ENCODE peak calls at places on chromosomes 5 and 9, in seven cellular contexts. One of them, this sample, is unnamed.

GRCh38 chr5:113678924-113679575 is 165.6 kb downstream of the YTHDC2 start:
- DNase-seq in natural killer cell: no peak
- DNase-seq in astrocyte of the spinal cord: peak
- DNase-seq in tibial nerve: no peak
- DNase-seq in PC-9: no peak
- DNase-seq in pancreas: no peak
- DNase-seq in cardiac muscle cell: peak
- DNase-seq in this sample: no peak

GRCh38 chr9:111039203-111039907 is 1.1 kb upstream of the LPAR1 start:
- DNase-seq in natural killer cell: no peak
- DNase-seq in astrocyte of the spinal cord: no peak
- DNase-seq in tibial nerve: no peak
- DNase-seq in PC-9: no peak
- DNase-seq in pancreas: peak
- DNase-seq in cardiac muscle cell: no peak
- DNase-seq in this sample: no peak

GRCh38 chr5:89396262-89396975 is 513.4 kb upstream of the MEF2C start:
- DNase-seq in natural killer cell: no peak
- DNase-seq in astrocyte of the spinal cord: no peak
- DNase-seq in tibial nerve: no peak
- DNase-seq in PC-9: no peak
- DNase-seq in pancreas: no peak
- DNase-seq in cardiac muscle cell: no peak
- DNase-seq in this sample: no peak

GRCh38 chr5:32312194-32312681 is 501 bp downstream of the MTMR12 start:
- DNase-seq in natural killer cell: peak
- DNase-seq in astrocyte of the spinal cord: peak
- DNase-seq in tibial nerve: peak
- DNase-seq in PC-9: peak
- DNase-seq in pancreas: peak
- DNase-seq in cardiac muscle cell: peak
- DNase-seq in this sample: peak

GRCh38 chr9:93666279-93666784 is 89.9 kb downstream of the PHF2 start:
- DNase-seq in natural killer cell: no peak
- DNase-seq in astrocyte of the spinal cord: no peak
- DNase-seq in tibial nerve: no peak
- DNase-seq in PC-9: no peak
- DNase-seq in pancreas: peak
- DNase-seq in cardiac muscle cell: no peak
- DNase-seq in this sample: no peak

GRCh38 chr9:94611638-94612068 is 18.0 kb upstream of the FBP2 start:
- DNase-seq in natural killer cell: no peak
- DNase-seq in astrocyte of the spinal cord: no peak
- DNase-seq in tibial nerve: no peak
- DNase-seq in PC-9: no peak
- DNase-seq in pancreas: no peak
- DNase-seq in cardiac muscle cell: no peak
- DNase-seq in this sample: no peak

GRCh38 chr9:114448706-114449105 is 56.6 kb downstream of the WHRN start:
- DNase-seq in natural killer cell: no peak
- DNase-seq in astrocyte of the spinal cord: peak
- DNase-seq in tibial nerve: no peak
- DNase-seq in PC-9: no peak
- DNase-seq in pancreas: no peak
- DNase-seq in cardiac muscle cell: no peak
- DNase-seq in this sample: no peak

GRCh38 chr5:168372351-168372946 is 81.0 kb downstream of the WWC1 start:
- DNase-seq in natural killer cell: no peak
- DNase-seq in astrocyte of the spinal cord: no peak
- DNase-seq in tibial nerve: no peak
- DNase-seq in PC-9: no peak
- DNase-seq in pancreas: no peak
- DNase-seq in cardiac muscle cell: no peak
- DNase-seq in this sample: no peak

GRCh38 chr9:128684325-128685021 is 4.5 kb upstream of the SET start:
- DNase-seq in natural killer cell: peak
- DNase-seq in astrocyte of the spinal cord: peak
- DNase-seq in tibial nerve: peak
- DNase-seq in PC-9: peak
- DNase-seq in pancreas: peak
- DNase-seq in cardiac muscle cell: peak
- DNase-seq in this sample: no peak

GRCh38 chr9:22060831-22061383 is 51.8 kb upstream of the CDKN2B start:
- DNase-seq in natural killer cell: no peak
- DNase-seq in astrocyte of the spinal cord: no peak
- DNase-seq in tibial nerve: no peak
- DNase-seq in PC-9: no peak
- DNase-seq in pancreas: no peak
- DNase-seq in cardiac muscle cell: no peak
- DNase-seq in this sample: no peak

GRCh38 chr9:618478-618877 is 223.0 kb upstream of the DMRT1 start:
- DNase-seq in natural killer cell: no peak
- DNase-seq in astrocyte of the spinal cord: peak
- DNase-seq in tibial nerve: no peak
- DNase-seq in PC-9: no peak
- DNase-seq in pancreas: no peak
- DNase-seq in cardiac muscle cell: no peak
- DNase-seq in this sample: no peak

GRCh38 chr9:18800579-18800978 is 232.4 kb downstream of the SAXO1 start:
- DNase-seq in natural killer cell: no peak
- DNase-seq in astrocyte of the spinal cord: peak
- DNase-seq in tibial nerve: no peak
- DNase-seq in PC-9: no peak
- DNase-seq in pancreas: no peak
- DNase-seq in cardiac muscle cell: no peak
- DNase-seq in this sample: no peak

GRCh38 chr9:18776836-18777820 is 255.9 kb downstream of the SAXO1 start:
- DNase-seq in natural killer cell: no peak
- DNase-seq in astrocyte of the spinal cord: no peak
- DNase-seq in tibial nerve: no peak
- DNase-seq in PC-9: no peak
- DNase-seq in pancreas: no peak
- DNase-seq in cardiac muscle cell: no peak
- DNase-seq in this sample: no peak

GRCh38 chr9:15374825-15375224 is 47.9 kb upstream of the SNAPC3 start:
- DNase-seq in natural killer cell: no peak
- DNase-seq in astrocyte of the spinal cord: no peak
- DNase-seq in tibial nerve: no peak
- DNase-seq in PC-9: no peak
- DNase-seq in pancreas: no peak
- DNase-seq in cardiac muscle cell: no peak
- DNase-seq in this sample: no peak

GRCh38 chr5:178123987-178124925 is 6.6 kb upstream of the RMND5B start:
- DNase-seq in natural killer cell: no peak
- DNase-seq in astrocyte of the spinal cord: no peak
- DNase-seq in tibial nerve: no peak
- DNase-seq in PC-9: peak
- DNase-seq in pancreas: no peak
- DNase-seq in cardiac muscle cell: no peak
- DNase-seq in this sample: peak

GRCh38 chr9:77533678-77534077 is 114.4 kb downstream of the GNA14 start:
- DNase-seq in natural killer cell: no peak
- DNase-seq in astrocyte of the spinal cord: no peak
- DNase-seq in tibial nerve: no peak
- DNase-seq in PC-9: no peak
- DNase-seq in pancreas: no peak
- DNase-seq in cardiac muscle cell: no peak
- DNase-seq in this sample: no peak

GRCh38 chr9:34502471-34503335 is 20.1 kb downstream of the ENHO start:
- DNase-seq in natural killer cell: no peak
- DNase-seq in astrocyte of the spinal cord: no peak
- DNase-seq in tibial nerve: no peak
- DNase-seq in PC-9: no peak
- DNase-seq in pancreas: no peak
- DNase-seq in cardiac muscle cell: no peak
- DNase-seq in this sample: no peak

GRCh38 chr9:99401826-99402225 is 179.7 kb downstream of the SEC61B start:
- DNase-seq in natural killer cell: no peak
- DNase-seq in astrocyte of the spinal cord: no peak
- DNase-seq in tibial nerve: no peak
- DNase-seq in PC-9: no peak
- DNase-seq in pancreas: no peak
- DNase-seq in cardiac muscle cell: no peak
- DNase-seq in this sample: no peak

GRCh38 chr9:32899181-32899580 is 102.2 kb downstream of the APTX start:
- DNase-seq in natural killer cell: no peak
- DNase-seq in astrocyte of the spinal cord: no peak
- DNase-seq in tibial nerve: no peak
- DNase-seq in PC-9: no peak
- DNase-seq in pancreas: no peak
- DNase-seq in cardiac muscle cell: no peak
- DNase-seq in this sample: no peak

GRCh38 chr5:132383984-132384383 is 14.5 kb downstream of the SLC22A5 start:
- DNase-seq in natural killer cell: no peak
- DNase-seq in astrocyte of the spinal cord: no peak
- DNase-seq in tibial nerve: no peak
- DNase-seq in PC-9: no peak
- DNase-seq in pancreas: no peak
- DNase-seq in cardiac muscle cell: no peak
- DNase-seq in this sample: peak

GRCh38 chr9:2740616-2741015 is 23.3 kb downstream of the KCNV2 start:
- DNase-seq in natural killer cell: no peak
- DNase-seq in astrocyte of the spinal cord: peak
- DNase-seq in tibial nerve: no peak
- DNase-seq in PC-9: no peak
- DNase-seq in pancreas: no peak
- DNase-seq in cardiac muscle cell: no peak
- DNase-seq in this sample: no peak

GRCh38 chr5:102152906-102153787 is 142.9 kb downstream of the SLCO4C1 start:
- DNase-seq in natural killer cell: no peak
- DNase-seq in astrocyte of the spinal cord: peak
- DNase-seq in tibial nerve: no peak
- DNase-seq in PC-9: no peak
- DNase-seq in pancreas: no peak
- DNase-seq in cardiac muscle cell: peak
- DNase-seq in this sample: no peak

GRCh38 chr5:14760548-14761002 is 96.1 kb downstream of the OTULIN start:
- DNase-seq in natural killer cell: no peak
- DNase-seq in astrocyte of the spinal cord: no peak
- DNase-seq in tibial nerve: no peak
- DNase-seq in PC-9: no peak
- DNase-seq in pancreas: no peak
- DNase-seq in cardiac muscle cell: no peak
- DNase-seq in this sample: no peak

GRCh38 chr5:151005975-151006576 is 14.3 kb upstream of the GPX3 start:
- DNase-seq in natural killer cell: no peak
- DNase-seq in astrocyte of the spinal cord: no peak
- DNase-seq in tibial nerve: peak
- DNase-seq in PC-9: no peak
- DNase-seq in pancreas: no peak
- DNase-seq in cardiac muscle cell: peak
- DNase-seq in this sample: no peak

GRCh38 chr5:160382361-160382760 is 11.9 kb upstream of the C1QTNF2 start:
- DNase-seq in natural killer cell: no peak
- DNase-seq in astrocyte of the spinal cord: no peak
- DNase-seq in tibial nerve: no peak
- DNase-seq in PC-9: no peak
- DNase-seq in pancreas: no peak
- DNase-seq in cardiac muscle cell: no peak
- DNase-seq in this sample: no peak

GRCh38 chr9:123749580-123750202 is 180.2 kb downstream of the DENND1A start:
- DNase-seq in natural killer cell: no peak
- DNase-seq in astrocyte of the spinal cord: no peak
- DNase-seq in tibial nerve: no peak
- DNase-seq in PC-9: no peak
- DNase-seq in pancreas: no peak
- DNase-seq in cardiac muscle cell: no peak
- DNase-seq in this sample: no peak

GRCh38 chr5:39437469-39437868 is 12.7 kb upstream of the DAB2 start:
- DNase-seq in natural killer cell: no peak
- DNase-seq in astrocyte of the spinal cord: no peak
- DNase-seq in tibial nerve: no peak
- DNase-seq in PC-9: no peak
- DNase-seq in pancreas: no peak
- DNase-seq in cardiac muscle cell: no peak
- DNase-seq in this sample: no peak

GRCh38 chr9:89915187-89915586 is 310.4 kb downstream of the GADD45G start:
- DNase-seq in natural killer cell: no peak
- DNase-seq in astrocyte of the spinal cord: no peak
- DNase-seq in tibial nerve: no peak
- DNase-seq in PC-9: no peak
- DNase-seq in pancreas: no peak
- DNase-seq in cardiac muscle cell: no peak
- DNase-seq in this sample: no peak

DNA sequence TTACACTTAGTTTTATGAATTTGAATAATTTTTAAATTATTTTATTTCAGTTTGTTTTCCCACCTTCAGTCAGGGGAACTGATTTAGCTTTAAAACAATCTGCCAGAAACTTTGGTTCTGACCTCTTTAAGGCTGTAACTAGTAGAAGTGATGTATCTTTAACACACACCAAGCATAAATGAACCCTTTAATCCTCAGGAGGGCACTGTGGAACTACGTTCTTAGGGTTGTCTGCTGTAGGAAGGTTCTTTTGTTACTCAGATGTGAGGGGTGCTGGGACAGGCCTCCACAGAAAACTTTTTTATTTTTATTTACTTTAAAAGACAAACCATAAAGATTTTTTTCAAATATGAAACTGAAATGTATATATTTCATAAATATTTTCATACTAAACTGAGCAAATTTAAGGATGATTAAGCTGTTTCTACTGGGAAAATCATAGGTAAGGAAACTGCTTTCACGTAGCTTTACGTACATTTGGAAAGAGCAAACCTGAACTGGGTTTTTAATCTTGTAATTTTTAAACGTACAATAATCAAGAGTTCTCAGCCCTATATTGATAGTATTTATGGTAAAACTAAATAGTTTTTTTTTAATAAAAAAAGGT is 5.3 kb downstream of the KLF4 start:
- DNase-seq in natural killer cell: no peak
- DNase-seq in astrocyte of the spinal cord: peak
- DNase-seq in tibial nerve: no peak
- DNase-seq in PC-9: peak
- DNase-seq in pancreas: no peak
- DNase-seq in cardiac muscle cell: peak
- DNase-seq in this sample: no peak
- TF ChIP-seq CTCF in natural killer cell: no peak
- TF ChIP-seq CTCF in astrocyte of the spinal cord: peak
- TF ChIP-seq CTCF in tibial nerve: peak
- TF ChIP-seq CTCF in PC-9: peak
- TF ChIP-seq CTCF in pancreas: peak
- TF ChIP-seq CTCF in cardiac muscle cell: peak
- TF ChIP-seq CTCF in this sample: peak

GRCh38 chr9:136899196-136899595 is 12.9 kb downstream of the TRAF2 start:
- DNase-seq in natural killer cell: no peak
- DNase-seq in astrocyte of the spinal cord: no peak
- DNase-seq in tibial nerve: no peak
- DNase-seq in PC-9: no peak
- DNase-seq in pancreas: no peak
- DNase-seq in cardiac muscle cell: no peak
- DNase-seq in this sample: no peak
- TF ChIP-seq CTCF in natural killer cell: no peak
- TF ChIP-seq CTCF in astrocyte of the spinal cord: no peak
- TF ChIP-seq CTCF in tibial nerve: no peak
- TF ChIP-seq CTCF in PC-9: no peak
- TF ChIP-seq CTCF in pancreas: no peak
- TF ChIP-seq CTCF in cardiac muscle cell: no peak
- TF ChIP-seq CTCF in this sample: no peak

GRCh38 chr5:127243011-127243410 is 47.6 kb upstream of the MEGF10 start:
- DNase-seq in natural killer cell: no peak
- DNase-seq in astrocyte of the spinal cord: peak
- DNase-seq in tibial nerve: no peak
- DNase-seq in PC-9: no peak
- DNase-seq in pancreas: no peak
- DNase-seq in cardiac muscle cell: no peak
- DNase-seq in this sample: no peak
- TF ChIP-seq CTCF in natural killer cell: no peak
- TF ChIP-seq CTCF in astrocyte of the spinal cord: no peak
- TF ChIP-seq CTCF in tibial nerve: no peak
- TF ChIP-seq CTCF in PC-9: no peak
- TF ChIP-seq CTCF in pancreas: no peak
- TF ChIP-seq CTCF in cardiac muscle cell: no peak
- TF ChIP-seq CTCF in this sample: no peak

GRCh38 chr9:108468364-108468763 is 387.4 kb downstream of the ACTL7B start:
- DNase-seq in natural killer cell: no peak
- DNase-seq in astrocyte of the spinal cord: no peak
- DNase-seq in tibial nerve: no peak
- DNase-seq in PC-9: no peak
- DNase-seq in pancreas: no peak
- DNase-seq in cardiac muscle cell: peak
- DNase-seq in this sample: no peak
- TF ChIP-seq CTCF in natural killer cell: no peak
- TF ChIP-seq CTCF in astrocyte of the spinal cord: peak
- TF ChIP-seq CTCF in tibial nerve: no peak
- TF ChIP-seq CTCF in PC-9: peak
- TF ChIP-seq CTCF in pancreas: peak
- TF ChIP-seq CTCF in cardiac muscle cell: peak
- TF ChIP-seq CTCF in this sample: peak

This sample was measured in type B pancreatic cell.